ENCODE peak calls at places on chromosome 11, in seven cellular contexts. O, N, A, I, L, T and W are unnamed samples.

GRCh38 chr11:10413268-10413667 is 41.8 kb upstream of the AMPD3 start:
- DNase-seq in O (peak; percentile 33), N (no peak), A (peak; percentile 22), I (no peak), L (no peak), T (no peak), W (no peak)

GRCh38 chr11:119800619-119801018 is 71.6 kb upstream of the NECTIN1 start:
- DNase-seq in O (no peak), N (peak; percentile 20), A (no peak), I (no peak), L (no peak), T (no peak), W (no peak)

GRCh38 chr11:267491-267994 is 10.7 kb upstream of the NLRP6 start:
- DNase-seq in O (peak; percentile 75), N (peak; percentile 84), A (no peak), I (no peak), L (peak; percentile 36), T (peak; percentile 61), W (no peak)

GRCh38 chr11:95074806-95075563 is 8.3 kb downstream of the SRSF8 start:
- DNase-seq in O (peak; percentile 82), N (no peak), A (no peak), I (peak; percentile 81), L (peak; percentile 32), T (peak; percentile 48), W (no peak)

GRCh38 chr11:125256471-125257010 is 92.0 kb downstream of the PKNOX2 start:
- DNase-seq in O (no peak), N (no peak), A (no peak), I (no peak), L (no peak), T (no peak), W (no peak)

GRCh38 chr11:19890308-19890707 is 177.7 kb downstream of the NAV2 start:
- DNase-seq in O (no peak), N (no peak), A (peak; percentile 88), I (no peak), L (no peak), T (no peak), W (no peak)

GRCh38 chr11:11336664-11337063 is 16.4 kb downstream of the CSNK2A3 start:
- DNase-seq in O (no peak), N (no peak), A (no peak), I (no peak), L (no peak), T (no peak), W (no peak)

GRCh38 chr11:124761301-124762021 is 629 bp downstream of the ESAM start:
- DNase-seq in O (no peak), N (no peak), A (no peak), I (peak; percentile 7), L (no peak), T (no peak), W (no peak)

GRCh38 chr11:109752212-109752825 is 330.3 kb downstream of the C11orf87 start:
- DNase-seq in O (no peak), N (no peak), A (no peak), I (no peak), L (no peak), T (no peak), W (no peak)

GRCh38 chr11:105367129-105367528 is 227.6 kb upstream of the CARD18 start:
- DNase-seq in O (no peak), N (no peak), A (no peak), I (no peak), L (no peak), T (no peak), W (no peak)

GRCh38 chr11:44950625-44951472 is at the start of gene TP53I11:
- DNase-seq in O (peak; percentile 87), N (peak; percentile 88), A (peak; percentile 60), I (peak; percentile 59), L (peak; percentile 71), T (peak; percentile 86), W (peak; percentile 36)

GRCh38 chr11:106306942-106307341 is 229.5 kb downstream of the AASDHPPT start:
- DNase-seq in O (no peak), N (no peak), A (no peak), I (no peak), L (no peak), T (no peak), W (no peak)

GRCh38 chr11:1037506-1038055 is 1.1 kb upstream of the MUC6 start:
- DNase-seq in O (no peak), N (no peak), A (no peak), I (no peak), L (no peak), T (no peak), W (no peak)

GRCh38 chr11:18270102-18270501 is 4.0 kb downstream of the SAA1 start:
- DNase-seq in O (no peak), N (no peak), A (no peak), I (no peak), L (no peak), T (peak; percentile 59), W (no peak)

GRCh38 chr11:63847363-63847762 is 8.5 kb downstream of the MARK2 start:
- DNase-seq in O (no peak), N (no peak), A (no peak), I (peak; percentile 31), L (no peak), T (no peak), W (no peak)
- H3K4me3 ChIP-seq in O (no peak overlapping the region), N (no peak overlapping the region), A (no peak overlapping the region), I (no peak overlapping the region), L (no peak overlapping the region), T (no peak overlapping the region), W (no peak overlapping the region)

GRCh38 chr11:73461335-73461840 is 85.2 kb downstream of the RELT start:
- DNase-seq in O (no peak), N (no peak), A (peak; percentile 13), I (no peak), L (no peak), T (no peak), W (no peak)

GRCh38 chr11:73461844-73462435 is 85.7 kb downstream of the RELT start:
- DNase-seq in O (no peak), N (no peak), A (no peak), I (no peak), L (no peak), T (no peak), W (no peak)

GRCh38 chr11:73465019-73465675 is 88.9 kb downstream of the RELT start:
- DNase-seq in O (no peak), N (no peak), A (no peak), I (no peak), L (no peak), T (no peak), W (no peak)

GRCh38 chr11:73464347-73464746 is 88.1 kb downstream of the RELT start:
- DNase-seq in O (no peak), N (no peak), A (peak; percentile 4), I (no peak), L (no peak), T (no peak), W (no peak)

DNA sequence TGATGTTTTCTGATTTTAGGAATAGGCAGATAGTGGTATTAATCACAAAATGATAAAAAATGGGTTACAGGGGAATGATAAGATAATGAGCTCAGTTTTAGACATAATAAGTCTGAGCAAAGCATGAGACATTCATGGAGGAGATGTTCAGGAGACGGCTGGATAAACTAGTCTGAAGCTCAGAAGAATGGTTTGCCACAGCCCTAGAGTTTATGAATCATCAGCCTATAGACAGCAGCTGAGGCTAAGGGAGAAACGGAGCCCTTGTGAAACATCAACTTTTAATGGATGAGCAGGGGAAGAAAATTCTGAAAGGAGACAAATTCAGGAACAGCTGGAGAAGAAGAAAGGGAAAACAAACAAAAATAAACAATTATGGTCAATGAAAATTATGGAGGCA is 87.2 kb downstream of the RELT start:
- DNase-seq in O (no peak), N (no peak), A (peak; percentile 83), I (no peak), L (no peak), T (no peak), W (no peak)
- H3K4me1 ChIP-seq in O (no peaks in the 10 kb centered on the region), N (peaks cover 26% of the 10 kb centered on the region), A (peaks cover 7% of the 10 kb centered on the region), I (no peaks in the 10 kb centered on the region), L (peaks cover 18% of the 10 kb centered on the region), T (no peaks in the 10 kb centered on the region), W (no peaks in the 10 kb centered on the region)

DNA sequence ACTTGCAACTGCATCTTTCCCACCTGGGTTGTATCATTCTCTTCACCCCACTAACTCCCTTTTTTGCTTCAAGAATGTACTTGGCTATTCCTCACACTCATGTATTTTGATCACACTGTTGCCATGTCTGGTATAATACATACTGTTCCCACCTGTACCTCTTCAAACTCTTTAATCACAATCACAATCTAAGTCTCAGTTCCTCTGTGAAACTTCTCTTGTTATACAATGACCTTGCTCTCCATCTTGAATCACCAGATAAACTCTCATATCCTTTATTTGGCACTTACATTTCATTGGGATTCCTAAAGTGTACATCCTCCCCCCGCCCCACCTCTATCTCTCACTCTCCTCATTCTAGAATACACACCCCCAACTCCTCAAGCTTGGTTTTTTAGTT is 516.0 kb upstream of the CHORDC1 start:
- DNase-seq in O (no peak), N (no peak), A (no peak), I (no peak), L (no peak), T (no peak), W (no peak)
- H3K9me3 ChIP-seq in O (no peaks in the 10 kb centered on the region), N (no peaks in the 10 kb centered on the region), A (peaks cover 2% of the 10 kb centered on the region), I (no peaks in the 10 kb centered on the region), L (no peaks in the 10 kb centered on the region), T (no peaks in the 10 kb centered on the region), W (no peaks in the 10 kb centered on the region)

GRCh38 chr11:133809525-133810178 is 35.7 kb downstream of the SPATA19 start:
- DNase-seq in O (no peak), N (no peak), A (no peak), I (no peak), L (no peak), T (no peak), W (no peak)
- H3K4me3 ChIP-seq in O (no peak overlapping the region), N (no peak overlapping the region), A (no peak overlapping the region), I (no peak overlapping the region), L (no peak overlapping the region), T (no peak overlapping the region), W (no peak overlapping the region)

GRCh38 chr11:116990061-116990473 is 108.2 kb downstream of the SIK3 start:
- DNase-seq in O (no peak), N (no peak), A (peak; percentile 92), I (no peak), L (no peak), T (no peak), W (peak; percentile 14)
- H3K4me1 ChIP-seq in O (peaks cover 30% of the 10 kb centered on the region), N (peaks cover 78% of the 10 kb centered on the region), A (peaks cover 6% of the 10 kb centered on the region), I (peaks cover 6% of the 10 kb centered on the region), L (peaks cover 59% of the 10 kb centered on the region), T (no peaks in the 10 kb centered on the region), W (peaks cover 49% of the 10 kb centered on the region)

DNA sequence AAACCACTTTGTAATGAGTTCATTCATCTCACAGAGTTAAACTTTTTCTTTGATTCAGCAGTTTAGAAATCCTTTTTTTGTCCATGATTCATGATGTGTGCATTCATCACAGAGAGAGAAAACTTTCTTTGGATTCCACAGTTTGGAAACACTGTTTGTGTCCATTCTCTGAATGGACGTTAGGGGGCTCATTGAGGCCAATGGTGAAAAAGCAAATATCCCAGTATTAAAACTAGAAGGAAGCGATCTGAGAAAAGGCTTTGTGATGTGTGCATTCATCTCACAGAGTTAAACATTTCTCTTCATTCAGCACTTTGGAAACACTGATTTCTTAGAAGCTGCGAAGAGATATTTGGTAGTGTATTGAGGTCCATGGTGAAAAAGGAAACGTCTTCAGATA is 155.6 kb upstream of the TRIM48 start:
- DNase-seq in O (no peak), N (no peak), A (no peak), I (no peak), L (no peak), T (no peak), W (no peak)
- H3K9me3 ChIP-seq in O (peaks cover 41% of the 10 kb centered on the region), N (no peaks in the 10 kb centered on the region), A (no peaks in the 10 kb centered on the region), I (no peaks in the 10 kb centered on the region), L (peaks cover 23% of the 10 kb centered on the region), T (peaks cover 2% of the 10 kb centered on the region), W (no peaks in the 10 kb centered on the region)

GRCh38 chr11:102306817-102307814 is 10.2 kb upstream of the BIRC3 start:
- DNase-seq in O (no peak), N (no peak), A (no peak), I (no peak), L (no peak), T (no peak), W (no peak)
- H3K4me3 ChIP-seq in O (no peak overlapping the region), N (no peak overlapping the region), A (no peak overlapping the region), I (no peak overlapping the region), L (no peak overlapping the region), T (no peak overlapping the region), W (no peak overlapping the region)